ENCODE peak calls at places on chromosomes 4 and X, in four cellular contexts. N is GM12878, P is K562, I is HepG2. J is an unnamed sample.

GRCh38 chr4:164438321-164438720 is 315.6 kb upstream of the SMIM31 start:
- DNase-seq in N (no peak), P (no peak), I (no peak), J (no peak)

GRCh38 chr4:147361726-147362125 is 119.2 kb upstream of the EDNRA start:
- DNase-seq in N (no peak), P (no peak), I (no peak), J (no peak)

GRCh38 chrX:149570668-149571067 is 16.6 kb downstream of the MAGEA9B start:
- DNase-seq in N (no peak), P (peak), I (no peak), J (no peak)

GRCh38 chr4:84215218-84215617 is 283.9 kb downstream of the NKX6-1 start:
- DNase-seq in N (no peak), P (no peak), I (no peak), J (no peak)

GRCh38 chr4:48698029-48698901 is 81.8 kb downstream of the FRYL start:
- DNase-seq in N (no peak), P (peak), I (peak), J (no peak)

GRCh38 chrX:65910899-65911298 is 129.0 kb downstream of the VSIG4 start:
- DNase-seq in N (no peak), P (no peak), I (no peak), J (no peak)

GRCh38 chr4:187235456-187236170 is 512.0 kb upstream of the FAT1 start:
- DNase-seq in N (no peak), P (no peak), I (no peak), J (no peak)

GRCh38 chrX:24682739-24683432 is 10.8 kb upstream of the POLA1 start:
- DNase-seq in N (no peak), P (no peak), I (no peak), J (no peak)

GRCh38 chr4:76883147-76883546 is 14.8 kb downstream of the SOWAHB start:
- DNase-seq in N (no peak), P (no peak), I (no peak), J (no peak)

GRCh38 chrX:131617182-131617581 is 73.3 kb downstream of the OR13H1 start:
- DNase-seq in N (no peak), P (no peak), I (no peak), J (no peak)

GRCh38 chr4:54840992-54841768 is 183.4 kb downstream of the KIT start:
- DNase-seq in N (no peak), P (peak), I (no peak), J (no peak)

GRCh38 chrX:74534569-74535038 is 79.8 kb downstream of the RLIM start:
- DNase-seq in N (peak), P (no peak), I (no peak), J (no peak)

GRCh38 chr4:27692098-27692679 is 831.5 kb downstream of the STIM2 start:
- DNase-seq in N (no peak), P (no peak), I (peak), J (peak)

GRCh38 chr4:26829018-26829417 is 31.6 kb upstream of the STIM2 start:
- DNase-seq in N (no peak), P (no peak), I (no peak), J (no peak)

GRCh38 chr4:164204434-164204833 is 549.5 kb upstream of the SMIM31 start:
- DNase-seq in N (no peak), P (no peak), I (peak), J (no peak)

GRCh38 chrX:23765449-23765848 is 17.5 kb upstream of the SAT1 start:
- DNase-seq in N (no peak), P (no peak), I (no peak), J (no peak)

GRCh38 chrX:20056704-20057103 is 60.0 kb downstream of the MAP7D2 start:
- DNase-seq in N (no peak), P (no peak), I (no peak), J (no peak)

GRCh38 chrX:96884027-96884426 is 319 bp downstream of the RPA4 start:
- DNase-seq in N (no peak), P (no peak), I (no peak), J (no peak)

GRCh38 chr4:168309781-168310180 is 8.8 kb downstream of the DDX60 start:
- DNase-seq in N (no peak), P (no peak), I (no peak), J (no peak)

GRCh38 chr4:74793757-74794340 is 474 bp downstream of the BTC start:
- DNase-seq in N (no peak), P (no peak), I (peak), J (peak)

GRCh38 chrX:14902536-14902935 is 29.3 kb downstream of the MOSPD2 start:
- DNase-seq in N (no peak), P (no peak), I (no peak), J (no peak)

GRCh38 chrX:110432066-110432465 is 73.4 kb downstream of the RTL9 start:
- DNase-seq in N (no peak), P (no peak), I (no peak), J (no peak)

GRCh38 chr4:180610317-180610716 is 1632.9 kb upstream of the TENM3 start:
- DNase-seq in N (no peak), P (no peak), I (no peak), J (no peak)

GRCh38 chr4:150368667-150369066 is 213.3 kb upstream of the MAB21L2 start:
- DNase-seq in N (no peak), P (no peak), I (no peak), J (no peak)

GRCh38 chr4:7868430-7868775 is 71.3 kb downstream of the AFAP1 start:
- DNase-seq in N (no peak), P (no peak), I (no peak), J (no peak)

GRCh38 chr4:26822546-26822945 is 38.1 kb upstream of the STIM2 start:
- DNase-seq in N (peak), P (no peak), I (no peak), J (no peak)

GRCh38 chr4:185885075-185885474 is 73.1 kb upstream of the SORBS2 start:
- DNase-seq in N (no peak), P (no peak), I (no peak), J (no peak)

GRCh38 chr4:115485402-115485801 is 372.0 kb upstream of the NDST4 start:
- DNase-seq in N (no peak), P (no peak), I (no peak), J (no peak)

GRCh38 chr4:183924362-183925044 is 19.4 kb downstream of the STOX2 start:
- DNase-seq in N (no peak), P (no peak), I (no peak), J (no peak)

GRCh38 chr4:48976007-48976406 is 10.1 kb upstream of the CWH43 start:
- DNase-seq in N (no peak), P (no peak), I (no peak), J (no peak)

GRCh38 chr4:17490575-17491059 is 21.3 kb downstream of the QDPR start:
- DNase-seq in N (no peak), P (no peak), I (peak), J (no peak)

GRCh38 chrX:102658551-102658950 is 7.3 kb downstream of the GPRASP1 start:
- DNase-seq in N (no peak), P (no peak), I (peak), J (no peak)

GRCh38 chrX:102654696-102655095 is 3.4 kb downstream of the GPRASP1 start:
- DNase-seq in N (no peak), P (no peak), I (no peak), J (no peak)

GRCh38 chrX:102659790-102660757 is 8.8 kb downstream of the GPRASP1 start:
- DNase-seq in N (peak), P (peak), I (peak), J (peak)
- TF ChIP-seq CBFB in N (no peak), P (no peak), I (no peak), J (no peak)

GRCh38 chrX:40854242-40854641 is 118.9 kb upstream of the MED14 start:
- DNase-seq in N (no peak), P (no peak), I (no peak), J (no peak)

GRCh38 chrX:40855932-40856515 is 120.7 kb upstream of the MED14 start:
- DNase-seq in N (no peak), P (no peak), I (no peak), J (no peak)

GRCh38 chrX:40853816-40854123 is 118.4 kb upstream of the MED14 start:
- DNase-seq in N (no peak), P (no peak), I (no peak), J (no peak)

GRCh38 chrX:40853004-40853815 is 117.9 kb upstream of the MED14 start:
- DNase-seq in N (no peak), P (no peak), I (no peak), J (no peak)

DNA sequence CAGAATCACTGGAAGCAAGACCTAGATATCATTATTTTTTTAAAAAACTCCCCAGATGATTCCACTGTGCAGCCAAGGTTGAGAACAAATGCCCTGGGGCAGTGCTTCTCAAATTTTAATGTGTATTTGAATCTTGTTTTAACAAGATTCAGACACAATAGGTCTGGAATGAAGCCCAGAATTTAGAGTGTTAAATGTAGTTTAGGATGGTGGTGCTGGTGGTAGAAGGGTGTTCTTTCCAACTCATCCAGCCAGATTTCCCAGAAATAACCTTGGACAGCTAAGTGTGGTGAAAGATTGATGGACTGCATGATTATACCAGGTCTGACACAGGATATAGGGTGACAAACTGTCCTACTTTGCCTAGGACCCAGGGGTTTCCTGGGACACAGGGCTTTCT is 120.1 kb upstream of the MED14 start:
- DNase-seq in N (no peak), P (no peak), I (no peak), J (no peak)
- TF ChIP-seq CBFB in N (no peak), P (no peak), I (no peak), J (no peak)

DNA sequence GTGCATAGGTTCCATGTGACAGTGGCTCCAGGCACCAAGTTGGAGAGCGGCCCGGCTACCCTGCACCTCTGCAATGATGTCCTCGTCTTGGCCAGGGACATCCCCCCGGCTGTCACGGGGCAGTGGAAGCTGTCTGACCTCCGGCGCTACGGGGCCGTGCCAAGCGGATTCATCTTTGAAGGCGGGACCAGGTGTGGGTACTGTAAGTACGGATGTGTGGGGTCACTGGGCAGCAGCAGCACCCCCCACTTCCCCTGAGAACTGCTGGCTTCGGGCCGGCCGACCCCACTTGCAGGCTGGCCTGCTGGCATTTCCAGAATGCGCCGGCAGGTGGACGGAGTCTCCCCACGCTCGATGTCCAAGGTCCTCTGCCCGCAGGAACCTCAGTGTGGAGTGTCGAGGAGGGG is 13.2 kb downstream of the DOK7 start:
- DNase-seq in N (no peak), P (no peak), I (peak), J (no peak)
- TF ChIP-seq CBFB in N (no peak), P (no peak), I (no peak), J (no peak)

DNA sequence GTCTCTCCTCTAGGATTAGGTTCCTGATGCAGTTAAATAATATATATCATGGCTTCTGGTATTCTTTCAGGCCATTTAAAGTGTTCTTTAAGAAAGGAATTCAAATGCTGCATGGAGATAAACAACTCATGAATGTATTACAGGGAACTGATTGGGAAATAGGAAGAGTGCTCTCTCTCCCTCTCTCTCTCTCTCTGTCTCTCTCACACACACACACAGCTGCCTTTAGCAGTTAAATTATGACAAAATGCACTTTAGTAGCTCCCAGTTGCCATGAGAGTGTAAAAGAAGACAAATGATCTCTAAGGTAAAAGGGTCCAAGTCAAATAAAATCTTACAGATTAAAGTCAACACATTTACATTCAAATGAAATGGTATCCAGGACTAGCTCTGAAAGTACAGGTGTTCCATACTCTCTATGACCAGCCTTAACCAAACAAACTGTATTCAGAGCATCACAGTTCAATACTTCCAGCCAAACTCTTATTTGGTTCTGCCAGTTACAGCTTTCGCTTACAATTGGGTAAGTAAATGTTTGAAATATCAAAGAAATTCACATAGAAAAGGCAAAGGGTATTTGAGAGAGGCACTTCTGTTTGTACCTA is 94.7 kb upstream of the CXXC4 start:
- DNase-seq in N (no peak), P (no peak), I (no peak), J (no peak)
- TF ChIP-seq CBFB in N (no peak), P (no peak), I (no peak), J (no peak)

GRCh38 chrX:136933617-136934145 is 53.2 kb upstream of the RBMX start:
- DNase-seq in N (no peak), P (no peak), I (no peak), J (no peak)
- TF ChIP-seq CBFB in N (no peak), P (no peak), I (no peak), J (no peak)

DNA sequence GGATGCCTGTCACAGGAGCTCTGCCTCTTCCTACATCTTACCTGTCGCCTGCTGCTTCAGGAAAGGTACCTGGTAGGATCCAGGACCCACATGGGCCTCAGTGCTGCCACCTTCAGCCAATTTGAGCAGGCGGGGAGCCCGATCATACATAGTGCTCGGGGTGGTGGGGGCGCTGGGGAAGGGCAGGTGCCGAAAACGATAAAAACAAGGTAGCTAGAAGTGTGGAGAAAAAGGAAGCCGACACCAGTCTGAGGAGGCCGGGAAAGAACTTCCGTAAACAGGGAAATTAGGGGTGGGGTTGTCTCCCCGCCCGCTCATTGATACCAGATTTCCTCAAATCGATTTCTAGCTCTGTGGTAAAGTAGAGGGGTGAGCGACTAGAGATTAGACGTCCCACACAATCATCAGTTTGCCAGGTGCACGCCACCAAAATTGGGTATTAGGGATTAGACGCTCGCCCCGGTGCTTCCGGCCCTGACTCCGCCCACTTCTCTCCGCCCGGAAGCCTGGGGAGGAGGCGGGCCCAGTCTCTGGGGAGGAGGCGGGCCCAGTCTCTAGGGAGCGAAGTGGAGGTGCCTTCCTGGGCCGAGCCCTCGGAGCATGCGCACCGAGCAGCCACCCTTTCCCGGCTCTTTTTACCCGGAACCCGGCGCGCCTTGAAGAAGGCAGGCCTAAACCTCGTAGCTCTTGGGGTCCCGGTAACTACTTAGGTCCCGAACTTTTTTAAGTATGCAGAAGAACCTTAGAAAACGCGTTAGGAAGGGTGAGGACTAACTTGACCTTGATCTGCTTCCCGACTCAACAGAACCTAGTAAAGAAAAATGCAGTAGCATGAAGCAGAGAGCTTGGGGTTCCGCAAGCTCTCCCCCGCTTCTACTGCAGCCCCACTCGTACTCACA is at the start of gene STPG2:
- DNase-seq in N (peak), P (peak), I (peak), J (peak)
- TF ChIP-seq CBFB in N (no peak), P (no peak), I (no peak), J (no peak)

GRCh38 chr4:108111781-108112180 is 57.0 kb downstream of the LEF1 start:
- DNase-seq in N (no peak), P (no peak), I (no peak), J (no peak)

GRCh38 chr4:108113229-108113628 is 55.5 kb downstream of the LEF1 start:
- DNase-seq in N (no peak), P (no peak), I (no peak), J (no peak)

GRCh38 chr4:108116423-108117168 is 52.1 kb downstream of the LEF1 start:
- DNase-seq in N (no peak), P (no peak), I (no peak), J (no peak)

GRCh38 chr4:108115168-108115526 is 53.6 kb downstream of the LEF1 start:
- DNase-seq in N (no peak), P (no peak), I (no peak), J (no peak)

GRCh38 chr4:108114503-108114902 is 54.2 kb downstream of the LEF1 start:
- DNase-seq in N (no peak), P (peak), I (no peak), J (no peak)
- TF ChIP-seq CBFB in N (no peak), P (no peak), I (no peak), J (no peak)

DNA sequence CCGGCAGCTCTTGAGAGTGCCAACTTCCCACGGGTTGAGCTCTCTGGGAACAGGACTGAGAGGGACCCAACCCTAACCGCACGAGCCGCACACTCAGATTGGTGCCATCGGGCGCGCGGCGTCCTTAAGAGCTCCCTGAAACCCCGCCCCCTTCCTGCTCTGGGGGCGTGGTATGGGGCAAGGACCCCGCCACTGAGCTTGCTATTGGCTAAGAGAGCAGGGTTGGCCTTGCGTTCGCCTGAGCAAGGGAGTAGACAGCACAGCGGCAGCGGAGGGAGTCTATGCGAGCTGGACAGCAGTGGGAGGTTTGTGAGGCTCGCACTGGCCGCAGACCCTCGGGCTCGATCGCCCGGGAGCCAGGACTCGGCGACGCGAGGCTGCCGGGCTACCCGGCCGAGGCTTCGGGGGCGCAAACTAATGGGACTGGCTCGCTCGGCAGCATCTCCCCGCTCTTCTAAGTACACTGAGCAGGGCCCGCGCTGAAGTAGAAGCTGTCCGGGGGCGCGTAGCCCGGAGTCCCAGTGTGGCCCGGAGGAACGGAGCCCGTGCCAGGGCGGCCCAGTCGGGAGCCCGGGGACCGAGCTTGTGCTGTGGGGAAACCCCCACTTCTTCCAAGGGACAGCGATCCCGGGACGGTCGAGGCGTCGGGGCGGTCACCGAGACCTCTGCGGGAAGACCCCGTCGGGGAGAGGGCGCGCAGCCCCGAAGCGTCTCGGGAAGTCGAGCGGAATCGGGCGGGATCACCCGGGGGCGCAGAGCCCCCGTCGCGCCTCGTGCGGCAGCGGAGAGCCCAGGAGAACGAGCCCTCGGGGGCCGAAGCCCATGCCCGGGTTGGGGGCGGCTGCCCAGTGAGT is at the start of gene EFNB1:
- DNase-seq in N (peak), P (peak), I (peak), J (peak)
- TF ChIP-seq CBFB in N (no peak), P (no peak), I (no peak), J (no peak)

J was measured in WTC11.